ENCODE peak calls at places on chromosomes 12 and 14, in five cellular contexts. One of them, this sample, is unnamed.

GRCh38 chr12:78703820-78704525 is 160.6 kb upstream of the SYT1 start:
- DNase-seq in suprapubic skin: no peak
- DNase-seq in CD8-positive, alpha-beta T cell: no peak
- DNase-seq in Karpas-422: no peak
- DNase-seq in fibroblast of lung: peak; percentile 96
- DNase-seq in this sample: peak; percentile 95

GRCh38 chr12:46402861-46403731 is 30.5 kb upstream of the SLC38A2 start:
- DNase-seq in suprapubic skin: no peak
- DNase-seq in CD8-positive, alpha-beta T cell: no peak
- DNase-seq in Karpas-422: no peak
- DNase-seq in fibroblast of lung: peak; percentile 68
- DNase-seq in this sample: peak; percentile 44

GRCh38 chr14:68612049-68612448 is 180.8 kb downstream of the ZFP36L1 start:
- DNase-seq in suprapubic skin: peak; percentile 51
- DNase-seq in CD8-positive, alpha-beta T cell: no peak
- DNase-seq in Karpas-422: no peak
- DNase-seq in fibroblast of lung: no peak
- DNase-seq in this sample: no peak

GRCh38 chr12:25855716-25856115 is 102.8 kb upstream of the RASSF8 start:
- DNase-seq in suprapubic skin: no peak
- DNase-seq in CD8-positive, alpha-beta T cell: no peak
- DNase-seq in Karpas-422: no peak
- DNase-seq in fibroblast of lung: peak; percentile 65
- DNase-seq in this sample: no peak

GRCh38 chr12:46556105-46556559 is 183.6 kb upstream of the SLC38A2 start:
- DNase-seq in suprapubic skin: no peak
- DNase-seq in CD8-positive, alpha-beta T cell: no peak
- DNase-seq in Karpas-422: no peak
- DNase-seq in fibroblast of lung: peak; percentile 98
- DNase-seq in this sample: peak; percentile 88

GRCh38 chr14:84584526-84584925 is 945.4 kb upstream of the FLRT2 start:
- DNase-seq in suprapubic skin: no peak
- DNase-seq in CD8-positive, alpha-beta T cell: no peak
- DNase-seq in Karpas-422: no peak
- DNase-seq in fibroblast of lung: peak; percentile 14
- DNase-seq in this sample: peak; percentile 18

GRCh38 chr12:121513464-121514183 is 67.2 kb downstream of the KDM2B start:
- DNase-seq in suprapubic skin: no peak
- DNase-seq in CD8-positive, alpha-beta T cell: no peak
- DNase-seq in Karpas-422: peak; percentile 82
- DNase-seq in fibroblast of lung: no peak
- DNase-seq in this sample: no peak

GRCh38 chr14:35347323-35348043 is 55.3 kb downstream of the PSMA6 start:
- DNase-seq in suprapubic skin: peak; percentile 52
- DNase-seq in CD8-positive, alpha-beta T cell: no peak
- DNase-seq in Karpas-422: no peak
- DNase-seq in fibroblast of lung: no peak
- DNase-seq in this sample: no peak

GRCh38 chr12:96714199-96714598 is 192.9 kb upstream of the NEDD1 start:
- DNase-seq in suprapubic skin: no peak
- DNase-seq in CD8-positive, alpha-beta T cell: no peak
- DNase-seq in Karpas-422: no peak
- DNase-seq in fibroblast of lung: no peak
- DNase-seq in this sample: no peak

GRCh38 chr12:3288690-3289089 is 202.3 kb upstream of the PRMT8 start:
- DNase-seq in suprapubic skin: no peak
- DNase-seq in CD8-positive, alpha-beta T cell: no peak
- DNase-seq in Karpas-422: no peak
- DNase-seq in fibroblast of lung: no peak
- DNase-seq in this sample: no peak

GRCh38 chr14:67551940-67552339 is 18.9 kb downstream of the PLEKHH1 start:
- DNase-seq in suprapubic skin: no peak
- DNase-seq in CD8-positive, alpha-beta T cell: no peak
- DNase-seq in Karpas-422: no peak
- DNase-seq in fibroblast of lung: no peak
- DNase-seq in this sample: no peak

GRCh38 chr14:73903028-73903427 is 16.4 kb downstream of the ZNF410 start:
- DNase-seq in suprapubic skin: no peak
- DNase-seq in CD8-positive, alpha-beta T cell: no peak
- DNase-seq in Karpas-422: no peak
- DNase-seq in fibroblast of lung: no peak
- DNase-seq in this sample: no peak

GRCh38 chr14:25848601-25849000 is 749.2 kb downstream of the NOVA1 start:
- DNase-seq in suprapubic skin: no peak
- DNase-seq in CD8-positive, alpha-beta T cell: no peak
- DNase-seq in Karpas-422: no peak
- DNase-seq in fibroblast of lung: no peak
- DNase-seq in this sample: peak; percentile 34

GRCh38 chr12:86787419-86787818 is 531.2 kb upstream of the MGAT4C start:
- DNase-seq in suprapubic skin: no peak
- DNase-seq in CD8-positive, alpha-beta T cell: no peak
- DNase-seq in Karpas-422: no peak
- DNase-seq in fibroblast of lung: peak; percentile 4
- DNase-seq in this sample: peak; percentile 78

GRCh38 chr12:75208851-75209781 is 523 bp downstream of the KCNC2 start:
- DNase-seq in suprapubic skin: no peak
- DNase-seq in CD8-positive, alpha-beta T cell: no peak
- DNase-seq in Karpas-422: no peak
- DNase-seq in fibroblast of lung: peak; percentile 51
- DNase-seq in this sample: no peak

GRCh38 chr14:52033131-52033642 is 35.7 kb downstream of the NID2 start:
- DNase-seq in suprapubic skin: no peak
- DNase-seq in CD8-positive, alpha-beta T cell: no peak
- DNase-seq in Karpas-422: no peak
- DNase-seq in fibroblast of lung: peak; percentile 68
- DNase-seq in this sample: peak; percentile 10

GRCh38 chr12:4943938-4944284 is 34.2 kb downstream of the KCNA1 start:
- DNase-seq in suprapubic skin: no peak
- DNase-seq in CD8-positive, alpha-beta T cell: no peak
- DNase-seq in Karpas-422: no peak
- DNase-seq in fibroblast of lung: no peak
- DNase-seq in this sample: no peak

GRCh38 chr12:4943067-4943937 is 33.6 kb downstream of the KCNA1 start:
- DNase-seq in suprapubic skin: no peak
- DNase-seq in CD8-positive, alpha-beta T cell: no peak
- DNase-seq in Karpas-422: no peak
- DNase-seq in fibroblast of lung: no peak
- DNase-seq in this sample: no peak

GRCh38 chr12:4934651-4935050 is 24.9 kb downstream of the KCNA1 start:
- DNase-seq in suprapubic skin: no peak
- DNase-seq in CD8-positive, alpha-beta T cell: no peak
- DNase-seq in Karpas-422: no peak
- DNase-seq in fibroblast of lung: peak; percentile 45
- DNase-seq in this sample: peak; percentile 16

GRCh38 chr12:4938900-4939299 is 29.2 kb downstream of the KCNA1 start:
- DNase-seq in suprapubic skin: no peak
- DNase-seq in CD8-positive, alpha-beta T cell: no peak
- DNase-seq in Karpas-422: no peak
- DNase-seq in fibroblast of lung: no peak
- DNase-seq in this sample: peak; percentile 23

GRCh38 chr12:4939418-4940023 is 29.8 kb downstream of the KCNA1 start:
- DNase-seq in suprapubic skin: no peak
- DNase-seq in CD8-positive, alpha-beta T cell: no peak
- DNase-seq in Karpas-422: no peak
- DNase-seq in fibroblast of lung: no peak
- DNase-seq in this sample: no peak
- H3K27me3 ChIP-seq in suprapubic skin: peaks cover 15% of the 10 kb centered on the region
- H3K27me3 ChIP-seq in CD8-positive, alpha-beta T cell: no peaks in the 10 kb centered on the region
- H3K27me3 ChIP-seq in Karpas-422: no peaks in the 10 kb centered on the region
- H3K27me3 ChIP-seq in fibroblast of lung: no peaks in the 10 kb centered on the region
- H3K27me3 ChIP-seq in this sample: no peaks in the 10 kb centered on the region

DNA sequence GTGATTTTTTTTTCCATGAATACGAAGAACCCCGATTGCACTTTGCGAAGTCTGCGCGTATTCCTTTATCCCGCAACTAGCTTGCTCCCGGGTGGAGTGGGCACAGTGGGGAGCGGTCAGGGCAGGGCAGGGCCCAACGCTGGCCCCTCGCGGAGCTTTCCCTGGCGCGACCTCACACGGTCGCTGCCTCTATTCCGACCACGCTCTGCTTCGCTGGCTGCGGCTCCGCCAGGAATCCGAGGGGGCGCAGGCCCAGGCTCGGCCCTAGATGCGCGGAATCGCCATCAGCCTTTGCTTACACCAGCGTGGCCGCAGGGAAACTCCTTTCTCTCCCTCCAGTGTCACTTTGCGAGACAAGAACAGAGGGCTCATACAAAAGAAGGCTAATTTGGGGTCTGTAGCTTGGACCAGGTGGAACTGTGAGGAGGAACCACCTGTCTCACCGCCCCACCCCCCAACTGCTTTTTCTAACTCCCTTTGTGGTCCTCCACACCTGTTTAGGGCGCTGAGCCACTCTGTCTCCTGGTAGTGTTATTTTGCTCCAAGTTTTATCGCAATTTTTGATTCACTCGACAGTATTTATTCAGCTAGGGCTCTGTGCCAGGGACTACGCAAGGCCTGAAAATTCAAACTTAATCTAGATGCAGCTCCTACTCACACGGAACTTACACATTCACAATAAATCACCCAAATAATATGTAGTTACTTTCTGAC is 3.1 kb upstream of the NKX2-1 start:
- DNase-seq in suprapubic skin: no peak
- DNase-seq in CD8-positive, alpha-beta T cell: no peak
- DNase-seq in Karpas-422: no peak
- DNase-seq in fibroblast of lung: no peak
- DNase-seq in this sample: no peak
- H3K27me3 ChIP-seq in suprapubic skin: peaks cover 100% of the 10 kb centered on the region
- H3K27me3 ChIP-seq in CD8-positive, alpha-beta T cell: peaks cover 22% of the 10 kb centered on the region
- H3K27me3 ChIP-seq in Karpas-422: peaks cover 2% of the 10 kb centered on the region
- H3K27me3 ChIP-seq in fibroblast of lung: peaks cover 69% of the 10 kb centered on the region
- H3K27me3 ChIP-seq in this sample: peaks cover 100% of the 10 kb centered on the region

GRCh38 chr12:62436164-62436503 is 30.5 kb upstream of the MON2 start:
- DNase-seq in suprapubic skin: peak; percentile 55
- DNase-seq in CD8-positive, alpha-beta T cell: no peak
- DNase-seq in Karpas-422: no peak
- DNase-seq in fibroblast of lung: no peak
- DNase-seq in this sample: no peak
- H3K27me3 ChIP-seq in suprapubic skin: peaks cover 25% of the 10 kb centered on the region
- H3K27me3 ChIP-seq in CD8-positive, alpha-beta T cell: peaks cover 3% of the 10 kb centered on the region
- H3K27me3 ChIP-seq in Karpas-422: no peaks in the 10 kb centered on the region
- H3K27me3 ChIP-seq in fibroblast of lung: no peaks in the 10 kb centered on the region
- H3K27me3 ChIP-seq in this sample: peaks cover 56% of the 10 kb centered on the region

GRCh38 chr14:103055693-103056092 is 1.7 kb downstream of the CDC42BPB start:
- DNase-seq in suprapubic skin: no peak
- DNase-seq in CD8-positive, alpha-beta T cell: no peak
- DNase-seq in Karpas-422: no peak
- DNase-seq in fibroblast of lung: no peak
- DNase-seq in this sample: no peak

GRCh38 chr14:103058209-103059055 is 1.1 kb upstream of the CDC42BPB start:
- DNase-seq in suprapubic skin: peak; percentile 78
- DNase-seq in CD8-positive, alpha-beta T cell: no peak
- DNase-seq in Karpas-422: no peak
- DNase-seq in fibroblast of lung: no peak
- DNase-seq in this sample: peak; percentile 13

GRCh38 chr14:103057372-103058208 is at the start of gene CDC42BPB:
- DNase-seq in suprapubic skin: peak; percentile 89
- DNase-seq in CD8-positive, alpha-beta T cell: peak; percentile 54
- DNase-seq in Karpas-422: no peak
- DNase-seq in fibroblast of lung: peak; percentile 90
- DNase-seq in this sample: peak; percentile 60

GRCh38 chr14:103056322-103057027 is 874 bp downstream of the CDC42BPB start:
- DNase-seq in suprapubic skin: peak; percentile 90
- DNase-seq in CD8-positive, alpha-beta T cell: no peak
- DNase-seq in Karpas-422: no peak
- DNase-seq in fibroblast of lung: peak; percentile 64
- DNase-seq in this sample: peak; percentile 25

GRCh38 chr14:103057028-103057371 is 349 bp downstream of the CDC42BPB start:
- DNase-seq in suprapubic skin: peak; percentile 74
- DNase-seq in CD8-positive, alpha-beta T cell: no peak
- DNase-seq in Karpas-422: no peak
- DNase-seq in fibroblast of lung: peak; percentile 16
- DNase-seq in this sample: no peak
- H3K27me3 ChIP-seq in suprapubic skin: no peaks in the 10 kb centered on the region
- H3K27me3 ChIP-seq in CD8-positive, alpha-beta T cell: no peaks in the 10 kb centered on the region
- H3K27me3 ChIP-seq in Karpas-422: no peaks in the 10 kb centered on the region
- H3K27me3 ChIP-seq in fibroblast of lung: no peaks in the 10 kb centered on the region
- H3K27me3 ChIP-seq in this sample: no peaks in the 10 kb centered on the region